ENCODE peak calls at places on chromosomes 16 and 17, in six cellular contexts. B is heart left ventricle, F is A549, R is uterus, N is sigmoid colon, Q is testis. Y is an unnamed sample.

GRCh38 chr16:4624827-4625616 is 396 bp downstream of the MGRN1 start:
- DNase-seq in B (peak), F (no peak), R (peak), N (peak), Q (peak), Y (peak)

GRCh38 chr17:38604479-38605229 is 1.1 kb downstream of the SRCIN1 start:
- DNase-seq in B (peak), F (peak), R (no peak), N (no peak), Q (peak), Y (no peak)

GRCh38 chr16:74567901-74568300 is 39.0 kb downstream of the GLG1 start:
- DNase-seq in B (no peak), F (no peak), R (no peak), N (no peak), Q (no peak), Y (no peak)

GRCh38 chr17:11330871-11331270 is 89.9 kb downstream of the SHISA6 start:
- DNase-seq in B (no peak), F (no peak), R (peak), N (no peak), Q (peak), Y (no peak)

GRCh38 chr16:27285676-27286196 is 17.2 kb upstream of the NSMCE1 start:
- DNase-seq in B (no peak), F (no peak), R (peak), N (no peak), Q (peak), Y (no peak)

GRCh38 chr16:72989203-72989991 is 58.5 kb downstream of the ZFHX3 start:
- DNase-seq in B (no peak), F (no peak), R (peak), N (peak), Q (peak), Y (no peak)

GRCh38 chr17:71237903-71238538 is 882.8 kb upstream of the SOX9 start:
- DNase-seq in B (no peak), F (peak), R (no peak), N (no peak), Q (no peak), Y (no peak)

GRCh38 chr17:42334667-42335066 is 46.4 kb downstream of the STAT5A start:
- DNase-seq in B (no peak), F (no peak), R (no peak), N (no peak), Q (no peak), Y (no peak)

GRCh38 chr16:3187798-3188674 is at the start of gene OR1F1:
- DNase-seq in B (no peak), F (peak), R (no peak), N (no peak), Q (no peak), Y (no peak)

GRCh38 chr16:35298460-35299243 is 1839.2 kb downstream of the TP53TG3F start:
- DNase-seq in B (no peak), F (no peak), R (no peak), N (no peak), Q (no peak), Y (no peak)

GRCh38 chr17:65057520-65058075 is 1.1 kb upstream of the GNA13 start:
- DNase-seq in B (no peak), F (no peak), R (peak), N (peak), Q (no peak), Y (peak)

GRCh38 chr16:81620796-81621195 is 158.3 kb upstream of the PLCG2 start:
- DNase-seq in B (no peak), F (no peak), R (no peak), N (no peak), Q (no peak), Y (no peak)

GRCh38 chr17:81556863-81557262 is 4.7 kb upstream of the FAAP100 start:
- DNase-seq in B (peak), F (no peak), R (no peak), N (no peak), Q (no peak), Y (no peak)

GRCh38 chr16:87864331-87864989 is 4.8 kb downstream of the SLC7A5 start:
- DNase-seq in B (no peak), F (no peak), R (no peak), N (no peak), Q (no peak), Y (no peak)

GRCh38 chr17:19417611-19418010 is 6.6 kb downstream of the RNF112 start:
- DNase-seq in B (no peak), F (no peak), R (no peak), N (no peak), Q (no peak), Y (no peak)

GRCh38 chr17:35127751-35128514 is 6.5 kb downstream of the FNDC8 start:
- DNase-seq in B (no peak), F (no peak), R (no peak), N (peak), Q (no peak), Y (no peak)

GRCh38 chr16:12802661-12803060 is 1.0 kb downstream of the CPPED1 start:
- DNase-seq in B (no peak), F (no peak), R (no peak), N (no peak), Q (no peak), Y (no peak)

GRCh38 chr17:3687949-3688614 is 7.9 kb downstream of the P2RX5 start:
- DNase-seq in B (no peak), F (no peak), R (no peak), N (no peak), Q (no peak), Y (no peak)

GRCh38 chr17:82177276-82177675 is 35.4 kb downstream of the CCDC57 start:
- DNase-seq in B (no peak), F (no peak), R (no peak), N (no peak), Q (no peak), Y (no peak)

GRCh38 chr16:55248494-55248893 is 75.5 kb upstream of the IRX6 start:
- DNase-seq in B (no peak), F (no peak), R (no peak), N (no peak), Q (no peak), Y (no peak)

GRCh38 chr17:76491271-76492184 is 9.7 kb downstream of the RHBDF2 start:
- DNase-seq in B (no peak), F (no peak), R (no peak), N (no peak), Q (no peak), Y (no peak)
- TF ChIP-seq POLR2A in B (no peak), F (no peak), R (no peak), N (no peak), Q (no peak), Y (no peak)

GRCh38 chr17:40190197-40191021 is 13.1 kb downstream of the RAPGEFL1 start:
- DNase-seq in B (no peak), F (peak), R (no peak), N (no peak), Q (no peak), Y (no peak)
- H3K27ac ChIP-seq in B (peak), F (no peak), R (peak), N (no peak), Q (no peak), Y (no peak)

GRCh38 chr17:40068917-40069750 is 6.4 kb downstream of the THRA start:
- DNase-seq in B (peak), F (no peak), R (peak), N (peak), Q (peak), Y (peak)

GRCh38 chr17:40067710-40068109 is 4.9 kb downstream of the THRA start:
- DNase-seq in B (peak), F (no peak), R (no peak), N (no peak), Q (no peak), Y (no peak)

GRCh38 chr17:40069751-40070643 is 7.2 kb downstream of the THRA start:
- DNase-seq in B (peak), F (peak), R (peak), N (peak), Q (peak), Y (peak)

GRCh38 chr17:40068584-40068916 is 5.8 kb downstream of the THRA start:
- DNase-seq in B (no peak), F (no peak), R (no peak), N (no peak), Q (no peak), Y (no peak)

GRCh38 chr17:40068129-40068581 is 5.4 kb downstream of the THRA start:
- DNase-seq in B (peak), F (no peak), R (no peak), N (peak), Q (no peak), Y (no peak)
- H3K4me3 ChIP-seq in B (no peak), F (peak), R (no peak), N (peak), Q (no peak), Y (peak)

DNA sequence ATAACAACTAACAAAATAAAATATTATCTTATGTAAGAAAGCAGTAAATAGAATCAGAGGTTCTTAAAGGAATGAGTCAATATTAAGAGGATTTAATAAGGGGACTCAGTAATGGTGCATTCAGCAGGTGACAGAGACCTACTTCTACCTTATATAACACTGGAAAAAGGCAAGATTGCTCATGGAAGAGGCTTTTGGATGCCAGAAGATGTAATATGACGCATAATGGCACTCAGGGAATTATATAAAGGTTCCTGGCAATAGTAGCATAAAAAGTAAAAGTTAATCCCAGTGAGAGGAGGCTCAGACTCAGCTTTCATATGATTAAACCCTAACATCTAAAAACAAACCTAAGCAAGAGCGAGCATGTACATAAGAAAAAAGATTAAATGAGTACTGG is 136.0 kb upstream of the NACA2 start:
- DNase-seq in B (no peak), F (no peak), R (no peak), N (no peak), Q (no peak), Y (no peak)
- TF ChIP-seq POLR2A in B (no peak), F (no peak), R (no peak), N (no peak), Q (no peak), Y (no peak)

Y was measured in stomach.